ENCODE peak calls at places on chromosomes 1 and 21, in eight cellular contexts. N, V, A, E, I, G, U and L are unnamed samples.

GRCh38 chr1:112937070-112937469 is 18.9 kb downstream of the SLC16A1 start:
- DNase-seq in N (no peak), V (no peak), A (peak; percentile 13), E (no peak), I (no peak), G (no peak), U (peak; percentile 65), L (no peak)

GRCh38 chr1:28145728-28146127 is 30.8 kb downstream of the PTAFR start:
- DNase-seq in N (peak; percentile 9), V (no peak), A (no peak), E (no peak), I (no peak), G (no peak), U (no peak), L (no peak)

GRCh38 chr1:42381424-42381673 is 757 bp downstream of the RIMKLA start:
- DNase-seq in N (no peak), V (no peak), A (no peak), E (no peak), I (no peak), G (no peak), U (no peak), L (no peak)

GRCh38 chr1:40646385-40646784 is 19.1 kb downstream of the RIMS3 start:
- DNase-seq in N (no peak), V (no peak), A (peak; percentile 34), E (no peak), I (peak; percentile 55), G (peak; percentile 95), U (peak; percentile 59), L (no peak)

GRCh38 chr1:39692152-39693064 is 1.2 kb upstream of the HPCAL4 start:
- DNase-seq in N (no peak), V (no peak), A (no peak), E (no peak), I (no peak), G (no peak), U (no peak), L (no peak)

GRCh38 chr1:231202125-231202633 is 38.8 kb upstream of the GNPAT start:
- DNase-seq in N (peak; percentile 85), V (no peak), A (no peak), E (no peak), I (no peak), G (no peak), U (no peak), L (no peak)

GRCh38 chr1:3431686-3432085 is 22.8 kb upstream of the ARHGEF16 start:
- DNase-seq in N (no peak), V (no peak), A (no peak), E (no peak), I (no peak), G (no peak), U (no peak), L (no peak)

GRCh38 chr1:18348354-18348753 is 132.4 kb upstream of the KLHDC7A start:
- DNase-seq in N (no peak), V (no peak), A (no peak), E (no peak), I (no peak), G (no peak), U (no peak), L (no peak)

GRCh38 chr1:109636201-109636952 is 16.7 kb downstream of the AMPD2 start:
- DNase-seq in N (no peak), V (no peak), A (peak; percentile 62), E (no peak), I (peak; percentile 46), G (peak; percentile 93), U (no peak), L (peak; percentile 63)

GRCh38 chr1:244319283-244320132 is 132.2 kb downstream of the ADSS2 start:
- DNase-seq in N (no peak), V (no peak), A (peak; percentile 90), E (no peak), I (no peak), G (peak; percentile 93), U (peak; percentile 87), L (no peak)

GRCh38 chr1:13541435-13542215 is 27.8 kb upstream of the LRRC38 start:
- DNase-seq in N (no peak), V (no peak), A (no peak), E (no peak), I (no peak), G (no peak), U (no peak), L (no peak)

GRCh38 chr1:73273886-73274285 is 924.1 kb downstream of the LRRIQ3 start:
- DNase-seq in N (no peak), V (no peak), A (no peak), E (no peak), I (no peak), G (no peak), U (no peak), L (no peak)

GRCh38 chr1:113542221-113542701 is 151.9 kb downstream of the MAGI3 start:
- DNase-seq in N (no peak), V (no peak), A (peak; percentile 95), E (peak; percentile 23), I (no peak), G (peak; percentile 73), U (peak; percentile 88), L (no peak)

GRCh38 chr1:78032964-78033796 is 12.6 kb upstream of the GIPC2 start:
- DNase-seq in N (no peak), V (no peak), A (no peak), E (no peak), I (no peak), G (no peak), U (no peak), L (no peak)

GRCh38 chr1:63829349-63830327 is 55.8 kb downstream of the ROR1 start:
- DNase-seq in N (no peak), V (no peak), A (no peak), E (no peak), I (no peak), G (peak; percentile 52), U (no peak), L (no peak)

GRCh38 chr1:200774735-200775449 is 36.2 kb downstream of the CAMSAP2 start:
- DNase-seq in N (no peak), V (no peak), A (peak; percentile 19), E (no peak), I (no peak), G (no peak), U (no peak), L (peak; percentile 58)
- H3K4me2 ChIP-seq in N (no peak overlapping the region), V (no peak overlapping the region), A (peak overlapping the region; percentile 57), E (no peak overlapping the region), I (no peak overlapping the region), G (no peak overlapping the region), U (no peak overlapping the region), L (no peak overlapping the region)

DNA sequence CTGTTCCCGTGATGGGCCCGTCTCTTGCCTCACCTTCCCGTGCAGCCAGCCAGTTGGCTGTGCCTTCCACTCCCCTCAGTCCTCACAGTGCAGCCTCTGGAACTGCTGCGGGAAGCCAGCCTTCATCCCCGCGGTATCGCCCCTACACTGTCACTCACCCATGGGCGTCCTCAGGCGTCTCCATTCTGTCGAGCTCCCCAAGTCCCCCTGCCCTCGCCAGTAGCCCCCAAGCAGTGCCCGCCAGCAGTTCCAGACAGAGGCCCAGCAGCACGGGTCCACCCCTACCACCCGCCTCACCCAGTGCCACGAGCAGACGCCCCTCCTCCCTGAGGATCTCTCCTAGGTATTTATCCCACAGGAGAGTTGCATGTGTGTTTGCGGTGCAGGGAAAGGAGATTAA is 73.5 kb downstream of the UBE4B start:
- DNase-seq in N (no peak), V (no peak), A (no peak), E (no peak), I (no peak), G (no peak), U (no peak), L (no peak)
- H3K27ac ChIP-seq in N (no peak overlapping the region), V (no peak overlapping the region), A (no peak overlapping the region), E (no peak overlapping the region), I (no peak overlapping the region), G (no peak overlapping the region), U (no peak overlapping the region), L (no peak overlapping the region)

GRCh38 chr1:89089962-89090361 is 25.0 kb upstream of the GBP1 start:
- DNase-seq in N (no peak), V (no peak), A (no peak), E (no peak), I (no peak), G (no peak), U (no peak), L (no peak)

GRCh38 chr1:89087241-89087640 is 22.2 kb upstream of the GBP1 start:
- DNase-seq in N (no peak), V (no peak), A (no peak), E (no peak), I (no peak), G (no peak), U (no peak), L (no peak)

GRCh38 chr1:89081005-89081404 is 16.0 kb upstream of the GBP1 start:
- DNase-seq in N (no peak), V (no peak), A (no peak), E (no peak), I (no peak), G (no peak), U (no peak), L (no peak)

GRCh38 chr1:89088597-89088996 is 23.6 kb upstream of the GBP1 start:
- DNase-seq in N (no peak), V (no peak), A (no peak), E (peak; percentile 19), I (peak; percentile 23), G (no peak), U (no peak), L (no peak)

DNA sequence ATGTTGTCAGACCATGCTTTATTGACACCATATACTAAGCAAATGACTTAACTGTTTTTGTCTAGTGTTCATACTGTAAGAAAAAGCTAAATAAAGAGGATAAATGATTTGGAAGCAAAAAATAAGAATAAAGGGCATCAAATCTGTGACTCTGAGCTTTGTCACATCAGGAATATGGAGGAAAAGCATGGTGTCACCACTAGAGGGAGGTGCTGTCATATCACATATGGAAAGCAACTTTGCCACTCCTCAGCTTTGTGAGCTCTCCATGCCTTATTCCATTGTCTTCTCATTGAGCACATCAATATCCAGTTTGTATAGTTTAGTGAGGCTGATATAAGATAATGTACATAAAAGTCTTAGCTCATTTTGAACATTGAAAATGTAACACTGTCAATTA is 20.8 kb upstream of the GBP1 start:
- DNase-seq in N (peak; percentile 56), V (no peak), A (peak; percentile 56), E (no peak), I (peak; percentile 52), G (no peak), U (peak; percentile 27), L (no peak)
- TF ChIP-seq CTCF in N (peak; percentile 85), V (no peak), A (peak; percentile 72), E (no peak), I (peak; percentile 78), G (peak; percentile 78), U (peak; percentile 80), L (peak; percentile 68)

GRCh38 chr21:45889961-45890360 is 91.6 kb upstream of the COL6A1 start:
- DNase-seq in N (no peak), V (no peak), A (no peak), E (no peak), I (no peak), G (no peak), U (no peak), L (no peak)
- H3K4me2 ChIP-seq in N (no peak overlapping the region), V (no peak overlapping the region), A (no peak overlapping the region), E (no peak overlapping the region), I (no peak overlapping the region), G (no peak overlapping the region), U (no peak overlapping the region), L (no peak overlapping the region)

GRCh38 chr1:68230901-68231626 is 1.3 kb downstream of the WLS start:
- DNase-seq in N (no peak), V (no peak), A (no peak), E (peak; percentile 32), I (no peak), G (peak; percentile 68), U (peak; percentile 29), L (peak; percentile 5)
- H3K27ac ChIP-seq in N (no peak overlapping the region), V (peak overlapping the region; percentile 30), A (peak overlapping the region; percentile 50), E (peak overlapping the region; percentile 87), I (no peak overlapping the region), G (peak overlapping the region; percentile 28), U (peak overlapping the region; percentile 82), L (no peak overlapping the region)

GRCh38 chr1:234069760-234070159 is 165.3 kb downstream of the SLC35F3 start:
- DNase-seq in N (no peak), V (no peak), A (no peak), E (no peak), I (no peak), G (no peak), U (peak; percentile 18), L (peak; percentile 11)
- TF ChIP-seq CTCF in N (peak; percentile 62), V (peak; percentile 36), A (no peak), E (peak; percentile 27), I (peak; percentile 26), G (peak; percentile 6), U (no peak), L (peak; percentile 61)